ENCODE peak calls at places on chromosomes 6 and 20, in five cellular contexts. One of them, this sample, is unnamed.

GRCh38 chr6:154632121-154632520 is 101.1 kb upstream of the SCAF8 start:
- DNase-seq in neural progenitor cell: peak
- DNase-seq in endothelial cell: no peak
- DNase-seq in right lobe of liver: no peak
- DNase-seq in choroid plexus epithelial cell: no peak
- DNase-seq in this sample: no peak

GRCh38 chr6:153625089-153625488 is 414.0 kb upstream of the OPRM1 start:
- DNase-seq in neural progenitor cell: peak
- DNase-seq in endothelial cell: no peak
- DNase-seq in right lobe of liver: no peak
- DNase-seq in choroid plexus epithelial cell: peak
- DNase-seq in this sample: peak

GRCh38 chr6:160973856-160974255 is 17.7 kb upstream of the MAP3K4 start:
- DNase-seq in neural progenitor cell: no peak
- DNase-seq in endothelial cell: no peak
- DNase-seq in right lobe of liver: no peak
- DNase-seq in choroid plexus epithelial cell: peak
- DNase-seq in this sample: no peak

GRCh38 chr20:56439784-56440291 is 27.8 kb downstream of the CASS4 start:
- DNase-seq in neural progenitor cell: no peak
- DNase-seq in endothelial cell: no peak
- DNase-seq in right lobe of liver: no peak
- DNase-seq in choroid plexus epithelial cell: peak
- DNase-seq in this sample: no peak

GRCh38 chr6:29506446-29507067 is 18.8 kb upstream of the MAS1L start:
- DNase-seq in neural progenitor cell: no peak
- DNase-seq in endothelial cell: no peak
- DNase-seq in right lobe of liver: no peak
- DNase-seq in choroid plexus epithelial cell: no peak
- DNase-seq in this sample: no peak

GRCh38 chr6:61044011-61044410 is 1242.0 kb downstream of the KHDRBS2 start:
- DNase-seq in neural progenitor cell: no peak
- DNase-seq in endothelial cell: no peak
- DNase-seq in right lobe of liver: no peak
- DNase-seq in choroid plexus epithelial cell: no peak
- DNase-seq in this sample: no peak

GRCh38 chr20:57698867-57699275 is 10.9 kb downstream of the PMEPA1 start:
- DNase-seq in neural progenitor cell: no peak
- DNase-seq in endothelial cell: no peak
- DNase-seq in right lobe of liver: no peak
- DNase-seq in choroid plexus epithelial cell: no peak
- DNase-seq in this sample: no peak

GRCh38 chr20:41575412-41575811 is 42.8 kb downstream of the CHD6 start:
- DNase-seq in neural progenitor cell: no peak
- DNase-seq in endothelial cell: no peak
- DNase-seq in right lobe of liver: no peak
- DNase-seq in choroid plexus epithelial cell: no peak
- DNase-seq in this sample: no peak

GRCh38 chr6:37565267-37566208 is 65.8 kb upstream of the CCDC167 start:
- DNase-seq in neural progenitor cell: peak
- DNase-seq in endothelial cell: peak
- DNase-seq in right lobe of liver: no peak
- DNase-seq in choroid plexus epithelial cell: no peak
- DNase-seq in this sample: peak

GRCh38 chr20:52190437-52191131 is 995 bp downstream of the ZFP64 start:
- DNase-seq in neural progenitor cell: peak
- DNase-seq in endothelial cell: peak
- DNase-seq in right lobe of liver: peak
- DNase-seq in choroid plexus epithelial cell: peak
- DNase-seq in this sample: peak

GRCh38 chr6:16440656-16441212 is 202.3 kb downstream of the GMPR start:
- DNase-seq in neural progenitor cell: no peak
- DNase-seq in endothelial cell: no peak
- DNase-seq in right lobe of liver: no peak
- DNase-seq in choroid plexus epithelial cell: no peak
- DNase-seq in this sample: no peak

GRCh38 chr6:70270287-70271005 is 32.4 kb downstream of the COL9A1 start:
- DNase-seq in neural progenitor cell: peak
- DNase-seq in endothelial cell: no peak
- DNase-seq in right lobe of liver: no peak
- DNase-seq in choroid plexus epithelial cell: no peak
- DNase-seq in this sample: peak

GRCh38 chr20:35555951-35556645 is 14.2 kb downstream of the ERGIC3 start:
- DNase-seq in neural progenitor cell: no peak
- DNase-seq in endothelial cell: no peak
- DNase-seq in right lobe of liver: no peak
- DNase-seq in choroid plexus epithelial cell: no peak
- DNase-seq in this sample: no peak

GRCh38 chr20:56628015-56628872 is 862 bp upstream of the TFAP2C start:
- DNase-seq in neural progenitor cell: peak
- DNase-seq in endothelial cell: peak
- DNase-seq in right lobe of liver: no peak
- DNase-seq in choroid plexus epithelial cell: peak
- DNase-seq in this sample: peak

GRCh38 chr20:36344517-36345132 is 38.5 kb downstream of the DLGAP4 start:
- DNase-seq in neural progenitor cell: peak
- DNase-seq in endothelial cell: peak
- DNase-seq in right lobe of liver: no peak
- DNase-seq in choroid plexus epithelial cell: peak
- DNase-seq in this sample: peak

GRCh38 chr6:9121551-9121950 is 686.2 kb upstream of the SLC35B3 start:
- DNase-seq in neural progenitor cell: no peak
- DNase-seq in endothelial cell: no peak
- DNase-seq in right lobe of liver: no peak
- DNase-seq in choroid plexus epithelial cell: no peak
- DNase-seq in this sample: no peak

GRCh38 chr20:32034581-32035397 is 17.3 kb upstream of the HCK start:
- DNase-seq in neural progenitor cell: peak
- DNase-seq in endothelial cell: no peak
- DNase-seq in right lobe of liver: no peak
- DNase-seq in choroid plexus epithelial cell: no peak
- DNase-seq in this sample: no peak

GRCh38 chr6:90233994-90234393 is 62.6 kb downstream of the BACH2 start:
- DNase-seq in neural progenitor cell: no peak
- DNase-seq in endothelial cell: no peak
- DNase-seq in right lobe of liver: no peak
- DNase-seq in choroid plexus epithelial cell: no peak
- DNase-seq in this sample: no peak

GRCh38 chr20:21048841-21049273 is 57.3 kb downstream of the LINC00237 start:
- DNase-seq in neural progenitor cell: peak
- DNase-seq in endothelial cell: peak
- DNase-seq in right lobe of liver: peak
- DNase-seq in choroid plexus epithelial cell: peak
- DNase-seq in this sample: peak

GRCh38 chr6:36075656-36076055 is 48.0 kb downstream of the MAPK14 start:
- DNase-seq in neural progenitor cell: no peak
- DNase-seq in endothelial cell: no peak
- DNase-seq in right lobe of liver: peak
- DNase-seq in choroid plexus epithelial cell: no peak
- DNase-seq in this sample: no peak
- TF ChIP-seq CTCF in neural progenitor cell: peak
- TF ChIP-seq CTCF in endothelial cell: no peak
- TF ChIP-seq CTCF in right lobe of liver: peak
- TF ChIP-seq CTCF in choroid plexus epithelial cell: peak
- TF ChIP-seq CTCF in this sample: no peak

DNA sequence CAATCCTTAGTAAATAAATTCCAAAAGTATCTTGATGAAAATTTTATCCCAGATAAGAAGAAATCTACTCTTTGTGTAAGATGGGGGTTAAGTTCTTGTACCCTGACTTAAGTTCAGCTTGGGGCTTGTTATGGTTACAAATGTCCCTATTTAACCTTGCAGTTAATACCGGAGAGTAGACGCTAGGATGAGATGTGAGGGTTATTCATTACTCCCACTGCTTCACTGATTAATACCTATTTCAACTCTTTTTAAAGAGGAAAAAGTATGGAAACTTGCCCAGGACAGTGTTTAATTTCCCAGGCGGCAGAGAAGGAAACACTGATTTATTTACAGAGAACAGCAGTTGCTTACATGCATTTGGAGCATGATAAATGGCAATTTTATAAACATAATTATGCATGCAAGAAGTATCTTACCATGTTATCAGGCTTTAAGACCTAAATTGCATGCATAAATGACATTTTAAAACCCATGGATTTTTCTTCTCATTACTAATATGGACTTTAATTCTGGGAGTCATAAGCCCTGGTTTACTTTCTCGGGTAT is 137.7 kb downstream of the RCAN2 start:
- DNase-seq in neural progenitor cell: no peak
- DNase-seq in endothelial cell: no peak
- DNase-seq in right lobe of liver: no peak
- DNase-seq in choroid plexus epithelial cell: no peak
- DNase-seq in this sample: no peak
- TF ChIP-seq CTCF in neural progenitor cell: no peak
- TF ChIP-seq CTCF in endothelial cell: no peak
- TF ChIP-seq CTCF in right lobe of liver: no peak
- TF ChIP-seq CTCF in choroid plexus epithelial cell: no peak
- TF ChIP-seq CTCF in this sample: no peak

GRCh38 chr6:142721213-142721920 is 223.6 kb downstream of the HIVEP2 start:
- DNase-seq in neural progenitor cell: no peak
- DNase-seq in endothelial cell: no peak
- DNase-seq in right lobe of liver: no peak
- DNase-seq in choroid plexus epithelial cell: no peak
- DNase-seq in this sample: no peak
- TF ChIP-seq CTCF in neural progenitor cell: no peak
- TF ChIP-seq CTCF in endothelial cell: no peak
- TF ChIP-seq CTCF in right lobe of liver: no peak
- TF ChIP-seq CTCF in choroid plexus epithelial cell: no peak
- TF ChIP-seq CTCF in this sample: no peak

GRCh38 chr6:116139917-116140316 is 14.0 kb upstream of the COL10A1 start:
- DNase-seq in neural progenitor cell: peak
- DNase-seq in endothelial cell: no peak
- DNase-seq in right lobe of liver: no peak
- DNase-seq in choroid plexus epithelial cell: no peak
- DNase-seq in this sample: no peak
- TF ChIP-seq CTCF in neural progenitor cell: peak
- TF ChIP-seq CTCF in endothelial cell: no peak
- TF ChIP-seq CTCF in right lobe of liver: no peak
- TF ChIP-seq CTCF in choroid plexus epithelial cell: peak
- TF ChIP-seq CTCF in this sample: no peak

GRCh38 chr6:152271681-152272464 is 365.3 kb downstream of the SYNE1 start:
- DNase-seq in neural progenitor cell: no peak
- DNase-seq in endothelial cell: no peak
- DNase-seq in right lobe of liver: no peak
- DNase-seq in choroid plexus epithelial cell: peak
- DNase-seq in this sample: no peak

GRCh38 chr6:152265651-152266050 is 371.5 kb downstream of the SYNE1 start:
- DNase-seq in neural progenitor cell: no peak
- DNase-seq in endothelial cell: no peak
- DNase-seq in right lobe of liver: no peak
- DNase-seq in choroid plexus epithelial cell: no peak
- DNase-seq in this sample: no peak

GRCh38 chr6:152268846-152269442 is 368.2 kb downstream of the SYNE1 start:
- DNase-seq in neural progenitor cell: no peak
- DNase-seq in endothelial cell: no peak
- DNase-seq in right lobe of liver: no peak
- DNase-seq in choroid plexus epithelial cell: peak
- DNase-seq in this sample: no peak

GRCh38 chr6:152270301-152270925 is 366.7 kb downstream of the SYNE1 start:
- DNase-seq in neural progenitor cell: no peak
- DNase-seq in endothelial cell: no peak
- DNase-seq in right lobe of liver: no peak
- DNase-seq in choroid plexus epithelial cell: peak
- DNase-seq in this sample: no peak

GRCh38 chr6:152267967-152268845 is 369.0 kb downstream of the SYNE1 start:
- DNase-seq in neural progenitor cell: peak
- DNase-seq in endothelial cell: peak
- DNase-seq in right lobe of liver: no peak
- DNase-seq in choroid plexus epithelial cell: peak
- DNase-seq in this sample: peak
- TF ChIP-seq CTCF in neural progenitor cell: peak
- TF ChIP-seq CTCF in endothelial cell: peak
- TF ChIP-seq CTCF in right lobe of liver: no peak
- TF ChIP-seq CTCF in choroid plexus epithelial cell: peak
- TF ChIP-seq CTCF in this sample: peak

DNA sequence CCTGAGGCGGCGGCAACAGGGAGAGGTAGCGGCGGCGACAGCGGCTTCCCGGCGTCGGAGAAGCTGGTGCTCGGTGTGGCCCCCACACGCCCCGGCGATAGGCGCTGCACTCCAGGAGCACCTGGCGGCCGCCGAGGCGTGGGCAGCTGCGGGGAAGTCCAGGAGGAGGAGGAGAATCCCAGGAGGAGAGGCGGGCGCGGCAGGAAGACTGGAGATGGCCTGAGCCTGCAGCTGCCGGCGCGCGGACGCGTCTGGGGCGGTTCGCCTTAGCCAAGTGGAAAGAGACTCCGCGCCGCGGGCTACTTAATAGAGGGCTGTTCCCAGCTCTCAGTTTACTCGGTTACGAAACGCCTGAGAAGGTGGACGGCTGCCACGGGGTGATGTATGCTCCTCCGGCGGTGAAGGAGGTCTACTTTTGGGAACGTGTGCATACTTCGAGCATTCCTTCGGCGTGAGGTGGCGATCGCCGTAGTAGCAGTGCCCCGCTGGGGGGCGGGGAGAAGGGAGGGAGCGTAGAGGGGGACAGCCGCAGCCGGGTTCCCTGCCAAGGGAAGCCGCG is at the start of gene COL12A1:
- DNase-seq in neural progenitor cell: peak
- DNase-seq in endothelial cell: peak
- DNase-seq in right lobe of liver: peak
- DNase-seq in choroid plexus epithelial cell: peak
- DNase-seq in this sample: peak
- TF ChIP-seq CTCF in neural progenitor cell: no peak
- TF ChIP-seq CTCF in endothelial cell: no peak
- TF ChIP-seq CTCF in right lobe of liver: no peak
- TF ChIP-seq CTCF in choroid plexus epithelial cell: no peak
- TF ChIP-seq CTCF in this sample: no peak

This sample was measured in nephron progenitor cell.